ENCODE peak calls at places on chromosomes 4 and X, in four cellular contexts. O is K562, X is GM12878, N is HepG2. K is an unnamed sample.
A peak's percentile ranks its signal among the peaks of the same experiment; 100 is the strongest.

GRCh38 chrX:18898517-18898916 is 85.4 kb downstream of the PHKA2 start:
- DNase-seq in O (no peak), X (no peak), N (no peak), K (no peak)

GRCh38 chrX:154378059-154378798 is 866 bp upstream of the EMD start:
- DNase-seq in O (peak; percentile 65), X (no peak), N (no peak), K (no peak)

GRCh38 chrX:130117166-130117565 is 6.9 kb upstream of the ELF4 start:
- DNase-seq in O (no peak), X (no peak), N (no peak), K (no peak)

GRCh38 chr4:105896461-105896939 is 1.2 kb downstream of the NPNT start:
- DNase-seq in O (no peak), X (no peak), N (no peak), K (no peak)

GRCh38 chr4:24770111-24770584 is 25.2 kb upstream of the SOD3 start:
- DNase-seq in O (peak; percentile 10), X (peak; percentile 39), N (no peak), K (no peak)

GRCh38 chrX:154123241-154124219 is 20.5 kb upstream of the OPN1LW start:
- DNase-seq in O (peak; percentile 71), X (no peak), N (peak; percentile 24), K (no peak)

GRCh38 chrX:20265221-20265725 is 1.4 kb downstream of the RPS6KA3 start:
- DNase-seq in O (peak; percentile 48), X (no peak), N (peak; percentile 31), K (peak; percentile 58)

GRCh38 chr4:120008075-120008474 is 58.6 kb downstream of the MAD2L1 start:
- DNase-seq in O (no peak), X (no peak), N (no peak), K (no peak)

GRCh38 chr4:71713611-71714203 is 70.2 kb downstream of the GC start:
- DNase-seq in O (peak; percentile 20), X (no peak), N (peak; percentile 20), K (peak; percentile 13)

GRCh38 chrX:1393871-1394615 is 2.1 kb upstream of the SLC25A6 start:
- DNase-seq in O (no peak), X (no peak), N (no peak), K (no peak)

GRCh38 chrX:49209434-49210251 is 9.7 kb upstream of the SYP start:
- DNase-seq in O (peak; percentile 57), X (no peak), N (no peak), K (no peak)

GRCh38 chr4:135325264-135325663 is 1123.7 kb upstream of the PABPC4L start:
- DNase-seq in O (no peak), X (no peak), N (no peak), K (no peak)

GRCh38 chr4:140267576-140267975 is 105.9 kb upstream of the SCOC start:
- DNase-seq in O (no peak), X (no peak), N (no peak), K (no peak)

GRCh38 chr4:107721436-107722090 is 1.5 kb upstream of the PAPSS1 start:
- DNase-seq in O (no peak), X (no peak), N (no peak), K (no peak)

GRCh38 chrX:70169281-70169680 is 8.0 kb upstream of the DGAT2L6 start:
- DNase-seq in O (no peak), X (no peak), N (no peak), K (no peak)

DNA sequence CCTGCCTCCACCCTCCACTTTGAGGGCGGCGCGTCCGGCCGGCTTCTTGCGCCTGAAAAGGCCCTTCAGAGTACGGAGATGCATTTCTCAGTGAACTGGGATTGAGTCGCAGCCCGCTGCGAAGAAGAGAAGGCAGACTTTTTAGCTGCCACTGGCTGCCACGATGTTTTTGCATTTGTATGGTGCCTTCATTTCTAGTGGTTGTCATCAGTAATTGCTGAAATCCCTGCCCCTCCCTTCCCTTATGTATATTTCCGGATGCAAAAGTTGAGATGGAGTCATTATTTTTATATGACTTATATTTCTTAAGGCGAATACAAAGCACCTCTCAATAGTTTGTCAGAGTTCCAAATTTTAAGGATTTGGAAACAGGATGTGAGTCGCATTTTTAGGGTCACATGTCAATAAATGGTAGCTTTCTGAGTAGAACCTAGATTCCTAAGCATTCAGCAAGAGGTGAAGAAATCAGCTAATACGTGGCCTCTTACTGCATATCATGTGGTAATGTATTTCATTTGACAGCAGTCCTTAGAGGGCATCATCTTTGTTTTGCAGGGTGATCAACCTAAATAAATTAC is 652 bp downstream of the ATP6AP2 start:
- DNase-seq in O (no peak), X (no peak), N (no peak), K (no peak)
- TF ChIP-seq TARDBP in O (no peak), X (no peak), N (no peak), K (no peak)

GRCh38 chrX:46567388-46567787 is 6.2 kb upstream of the CHST7 start:
- DNase-seq in O (no peak), X (no peak), N (no peak), K (no peak)
- TF ChIP-seq TARDBP in O (no peak), X (no peak), N (no peak), K (no peak)

GRCh38 chrX:39203427-39203826 is 402.2 kb downstream of the MID1IP1 start:
- DNase-seq in O (no peak), X (no peak), N (no peak), K (no peak)
- TF ChIP-seq TARDBP in O (no peak), X (no peak), N (no peak), K (no peak)

GRCh38 chr4:112325522-112325921 is 28.4 kb downstream of the ALPK1 start:
- DNase-seq in O (no peak), X (no peak), N (no peak), K (no peak)

GRCh38 chr4:112332398-112332797 is 35.2 kb downstream of the ALPK1 start:
- DNase-seq in O (no peak), X (no peak), N (no peak), K (no peak)

GRCh38 chr4:112329672-112330372 is 32.7 kb downstream of the ALPK1 start:
- DNase-seq in O (no peak), X (no peak), N (no peak), K (no peak)

GRCh38 chr4:112330921-112331320 is 33.8 kb downstream of the ALPK1 start:
- DNase-seq in O (no peak), X (no peak), N (no peak), K (no peak)

GRCh38 chr4:112327950-112328349 is 30.8 kb downstream of the ALPK1 start:
- DNase-seq in O (peak; percentile 8), X (peak; percentile 73), N (peak; percentile 38), K (peak; percentile 20)
- TF ChIP-seq TARDBP in O (no peak), X (no peak), N (no peak), K (no peak)

K was measured in HEK293T.